ENCODE peak calls at places on chromosomes 1 and 21, in ten cellular contexts. B is HCEC 1CT; S is effector memory CD4-positive, alpha-beta T cell; G is HEK293T; H is fibroblast of the aortic adventitia; N is foreskin fibroblast; K is T-helper 1 cell; V is activated T-cell treated with anti-CD3 and anti-CD28 coated beads, Interleukin-2, amount 50 U/mL, for 24 hours; Y is ureter; A is stimulated activated CD4-positive, alpha-beta T cell treated with anti-CD3 and anti-CD28 coated beads, Interleukin-12 subunit alpha, Interleukin-12 subunit beta, amount 100 ng/mL, for 4 hours. T is an unnamed sample.

GRCh38 chr1:221961532-221962292 is 219.8 kb upstream of the DUSP10 start:
- DNase-seq in B (peak; percentile 77), S (no peak), K (no peak), A (no peak), V (peak; percentile 33), N (peak; percentile 76), Y (no peak), H (peak; percentile 44), G (no peak), T (peak; percentile 47)

GRCh38 chr1:111882986-111883560 is 106.4 kb downstream of the KCND3 start:
- DNase-seq in B (no peak), N (no peak), A (no peak), K (no peak), H (no peak), S (no peak), G (no peak), Y (no peak), V (no peak), T (no peak)

GRCh38 chr1:236543065-236543669 is 19.4 kb downstream of the LGALS8 start:
- DNase-seq in V (no peak), K (no peak), A (no peak), H (no peak), N (no peak), Y (no peak), S (no peak), G (peak; percentile 53), B (no peak), T (no peak)

GRCh38 chr1:163069142-163069541 is at the start of gene RGS4:
- DNase-seq in S (no peak), B (peak; percentile 98), G (peak; percentile 81), Y (peak; percentile 62), H (peak; percentile 99), N (peak; percentile 98), V (no peak), K (no peak), A (no peak), T (no peak)

GRCh38 chr1:228650141-228650540 is 85.1 kb upstream of the RHOU start:
- DNase-seq in B (no peak), H (no peak), G (no peak), S (no peak), N (no peak), K (no peak), A (no peak), V (no peak), Y (no peak), T (no peak)

GRCh38 chr1:205144046-205144720 is 22.4 kb upstream of the RBBP5 start:
- DNase-seq in A (no peak), N (no peak), S (no peak), K (no peak), H (no peak), V (no peak), Y (no peak), G (no peak), B (no peak), T (no peak)

GRCh38 chr21:15289246-15289645 is 224.4 kb upstream of the NRIP1 start:
- DNase-seq in S (no peak), B (no peak), N (no peak), Y (no peak), H (no peak), G (no peak), A (no peak), K (no peak), V (no peak), T (no peak)

GRCh38 chr21:44965251-44966022 is 25.6 kb downstream of the SLX9 start:
- DNase-seq in B (peak; percentile 14), V (no peak), G (no peak), K (no peak), H (no peak), S (no peak), A (peak; percentile 30), Y (no peak), N (no peak), T (no peak)

GRCh38 chr1:89198500-89199072 is at the start of gene GBP4:
- DNase-seq in S (no peak), N (peak; percentile 18), B (no peak), V (peak; percentile 66), G (no peak), K (peak; percentile 14), Y (peak; percentile 46), H (peak; percentile 50), A (peak; percentile 36), T (peak; percentile 30)

GRCh38 chr1:1004780-1005697 is 5.1 kb upstream of the HES4 start:
- DNase-seq in G (no peak), H (peak; percentile 39), B (no peak), Y (peak; percentile 44), N (peak; percentile 64), K (no peak), V (no peak), A (no peak), S (no peak), T (peak; percentile 64)

GRCh38 chr1:168454211-168454815 is 89.5 kb downstream of the XCL2 start:
- DNase-seq in K (no peak), G (no peak), Y (no peak), N (peak; percentile 82), A (no peak), H (peak; percentile 50), V (no peak), S (no peak), B (peak; percentile 70), T (no peak)

GRCh38 chr1:180563013-180563827 is 4.5 kb downstream of the OVAAL start:
- DNase-seq in V (no peak), A (no peak), N (peak; percentile 76), G (no peak), S (no peak), K (no peak), Y (no peak), B (peak; percentile 9), H (peak; percentile 78), T (no peak)

GRCh38 chr21:40668535-40669275 is 178.3 kb downstream of the DSCAM start:
- DNase-seq in N (no peak), H (no peak), V (no peak), G (no peak), B (no peak), S (no peak), Y (no peak), A (no peak), K (no peak), T (no peak)

GRCh38 chr1:244301595-244302130 is 150.0 kb downstream of the ADSS2 start:
- DNase-seq in A (no peak), B (no peak), H (no peak), V (no peak), G (no peak), N (no peak), Y (no peak), S (no peak), K (no peak), T (no peak)

GRCh38 chr1:44084998-44085675 is 33.5 kb upstream of the KLF17 start:
- DNase-seq in A (no peak), V (no peak), S (no peak), N (peak; percentile 84), Y (no peak), K (no peak), H (peak; percentile 89), G (no peak), B (peak; percentile 89), T (no peak)

GRCh38 chr1:228850141-228851100 is 115.1 kb downstream of the RHOU start:
- DNase-seq in Y (no peak), K (no peak), B (no peak), A (no peak), S (no peak), N (no peak), V (no peak), G (no peak), H (no peak), T (no peak)

GRCh38 chr21:37079211-37079824 is 6.3 kb downstream of the TTC3 start:
- DNase-seq in H (no peak), V (no peak), Y (no peak), B (no peak), A (no peak), G (no peak), K (no peak), S (no peak), N (no peak), T (no peak)

GRCh38 chr1:14915356-14916054 is 238.0 kb upstream of the TMEM51 start:
- DNase-seq in K (no peak), V (peak; percentile 59), G (peak; percentile 73), Y (no peak), S (no peak), N (peak; percentile 55), B (peak; percentile 7), H (peak; percentile 53), A (peak; percentile 35), T (no peak)

T was measured in lung.